ENCODE peak calls at places on chromosomes 3 and 15, in five cellular contexts. P is amniotic stem cell, E is T-helper 1 cell, Q is GDM1, R is DMS53. S is an unnamed sample.

GRCh38 chr15:88745075-88745474 is 58.2 kb upstream of the ACAN start:
- DNase-seq in P (no peak), R (no peak), Q (no peak), E (no peak), S (no peak)

GRCh38 chr3:30752961-30753360 is 141.5 kb downstream of the GADL1 start:
- DNase-seq in Q (no peak), P (no peak), R (no peak), E (no peak), S (peak; percentile 14)

GRCh38 chr15:57044072-57044702 is 125.7 kb downstream of the TCF12 start:
- DNase-seq in R (no peak), P (no peak), Q (no peak), E (no peak), S (no peak)

GRCh38 chr3:193116871-193117270 is 124.2 kb upstream of the PLAAT1 start:
- DNase-seq in Q (no peak), R (no peak), E (no peak), P (no peak), S (no peak)

GRCh38 chr3:14222900-14223594 is 44.4 kb downstream of the LSM3 start:
- DNase-seq in R (no peak), E (no peak), Q (no peak), P (no peak), S (no peak)

GRCh38 chr3:150238043-150238802 is 169.9 kb upstream of the TSC22D2 start:
- DNase-seq in R (peak; percentile 15), Q (no peak), P (no peak), E (no peak), S (no peak)

GRCh38 chr15:52349062-52349700 is 53.6 kb upstream of the MYO5C start:
- DNase-seq in Q (no peak), E (no peak), P (no peak), R (no peak), S (no peak)

GRCh38 chr3:119676771-119677640 is at the start of gene COX17:
- DNase-seq in E (peak; percentile 94), Q (peak; percentile 91), R (peak; percentile 97), P (peak; percentile 77), S (peak; percentile 95)

GRCh38 chr3:167837430-167837829 is 101.9 kb downstream of the SERPINI1 start:
- DNase-seq in E (no peak), Q (no peak), R (peak; percentile 2), P (no peak), S (no peak)

GRCh38 chr3:64003589-64003988 is 19.7 kb downstream of the PSMD6 start:
- DNase-seq in P (no peak), E (no peak), Q (no peak), R (no peak), S (no peak)

GRCh38 chr15:39474657-39475056 is 106.2 kb upstream of the THBS1 start:
- DNase-seq in R (no peak), P (no peak), Q (no peak), E (no peak), S (no peak)

GRCh38 chr3:129439381-129439816 is 349 bp downstream of the MBD4 start:
- DNase-seq in P (peak; percentile 21), E (peak; percentile 31), R (peak; percentile 50), Q (peak; percentile 27), S (peak; percentile 43)

GRCh38 chr3:54916722-54917121 is 11.1 kb downstream of the LRTM1 start:
- DNase-seq in R (peak; percentile 0), E (no peak), Q (no peak), P (no peak), S (no peak)

GRCh38 chr3:172288625-172289024 is 159.6 kb downstream of the GHSR start:
- DNase-seq in E (no peak), Q (no peak), R (no peak), P (no peak), S (no peak)

GRCh38 chr15:75637245-75638009 is 2.6 kb downstream of the IMP3 start:
- DNase-seq in Q (no peak), P (no peak), E (no peak), R (no peak), S (no peak)

GRCh38 chr3:45100998-45101407 is 45.2 kb downstream of the CDCP1 start:
- DNase-seq in Q (no peak), R (no peak), E (no peak), P (no peak), S (peak; percentile 37)

GRCh38 chr3:48738926-48739616 is 22.1 kb upstream of the IP6K2 start:
- DNase-seq in E (no peak), Q (no peak), P (no peak), R (no peak), S (no peak)

GRCh38 chr15:35514759-35515158 is 31.2 kb downstream of the DPH6 start:
- DNase-seq in E (no peak), P (no peak), R (no peak), Q (no peak), S (no peak)

GRCh38 chr3:122353215-122353614 is 28.2 kb downstream of the CSTA start:
- DNase-seq in P (no peak), Q (no peak), R (no peak), E (no peak), S (no peak)

GRCh38 chr3:47266709-47267489 is 15.7 kb downstream of the KIF9 start:
- DNase-seq in Q (peak; percentile 91), P (no peak), E (no peak), R (peak; percentile 25), S (peak; percentile 84)

S was measured in GF-D8.